ENCODE peak calls at places on chromosome 1, in ten cellular contexts. C is prostate gland; K is stimulated activated CD8-positive, alpha-beta memory T cell treated with anti-CD3 and anti-CD28 coated beads, Interleukin-4, amount 100 ng/mL, for 1 hour; D is EL; V is endothelial cell; T is ACHN; A is iPS-NIHi11; S is A673; F is body of pancreas; J is hippocampal formation. M is an unnamed sample.

GRCh38 chr1:85342177-85342576 is 65.7 kb upstream of the BCL10 start:
- DNase-seq in C (no peak), K (no peak), D (peak), V (no peak), T (no peak), A (no peak), S (no peak), F (no peak), J (no peak), M (no peak)

GRCh38 chr1:6819641-6820040 is 34.4 kb downstream of the CAMTA1 start:
- DNase-seq in C (no peak), K (no peak), D (peak), V (no peak), T (no peak), A (no peak), S (no peak), F (no peak), J (no peak), M (no peak)

GRCh38 chr1:76901158-76901767 is 34.0 kb downstream of the ST6GALNAC5 start:
- DNase-seq in C (peak), K (no peak), D (peak), V (peak), T (peak), A (peak), S (peak), F (no peak), J (peak), M (peak)

GRCh38 chr1:86200901-86201300 is 44.3 kb upstream of the COL24A1 start:
- DNase-seq in C (no peak), K (no peak), D (no peak), V (no peak), T (no peak), A (no peak), S (no peak), F (no peak), J (no peak), M (no peak)

GRCh38 chr1:212721388-212722247 is 22.0 kb upstream of the BATF3 start:
- DNase-seq in C (peak), K (no peak), D (peak), V (no peak), T (peak), A (no peak), S (peak), F (no peak), J (no peak), M (peak)

GRCh38 chr1:50739125-50739524 is 220.9 kb downstream of the FAF1 start:
- DNase-seq in C (no peak), K (no peak), D (no peak), V (no peak), T (no peak), A (no peak), S (no peak), F (no peak), J (no peak), M (no peak)

GRCh38 chr1:232620356-232620841 is 9.5 kb downstream of the SIPA1L2 start:
- DNase-seq in C (peak), K (no peak), D (peak), V (no peak), T (no peak), A (peak), S (peak), F (peak), J (peak), M (no peak)

GRCh38 chr1:109267743-109268300 is 15.1 kb downstream of the PSRC1 start:
- DNase-seq in C (no peak), K (no peak), D (no peak), V (no peak), T (no peak), A (no peak), S (no peak), F (no peak), J (no peak), M (no peak)

GRCh38 chr1:9307303-9307702 is 14.6 kb downstream of the SPSB1 start:
- DNase-seq in C (no peak), K (no peak), D (no peak), V (no peak), T (no peak), A (no peak), S (no peak), F (no peak), J (no peak), M (no peak)

M was measured in A172.